ENCODE peak calls at places on chromosomes 5 and 9, in ten cellular contexts. J is HFF-Myc; F is bronchial epithelial cell; G is IMR-90; K is AG04450; H is astrocyte of the spinal cord; M is left ventricle myocardium inferior; S is fibroblast of lung; T is HL-60; W is CD8-positive, alpha-beta T cell. Y is an unnamed sample.

GRCh38 chr9:13974891-13975290 is 339.1 kb downstream of the NFIB start:
- DNase-seq in J (no peak), F (no peak), G (no peak), K (no peak), H (peak; percentile 51), M (no peak), S (peak; percentile 16), T (no peak), W (no peak), Y (no peak)

GRCh38 chr9:136201609-136202448 is 3.1 kb downstream of the LHX3 start:
- DNase-seq in J (no peak), F (no peak), G (no peak), K (no peak), H (no peak), M (no peak), S (peak; percentile 20), T (no peak), W (no peak), Y (no peak)

GRCh38 chr5:143733635-143734341 is 78.2 kb upstream of the HMHB1 start:
- DNase-seq in J (no peak), F (peak; percentile 8), G (peak; percentile 73), K (no peak), H (peak; percentile 28), M (no peak), S (peak; percentile 74), T (no peak), W (no peak), Y (peak; percentile 65)

GRCh38 chr5:143775258-143775657 is 36.7 kb upstream of the HMHB1 start:
- DNase-seq in J (peak; percentile 11), F (peak; percentile 72), G (peak; percentile 75), K (no peak), H (peak; percentile 49), M (no peak), S (peak; percentile 70), T (peak; percentile 54), W (no peak), Y (no peak)

GRCh38 chr9:99385814-99386279 is 163.8 kb downstream of the SEC61B start:
- DNase-seq in J (peak; percentile 24), F (peak; percentile 63), G (peak; percentile 52), K (no peak), H (no peak), M (peak; percentile 37), S (peak; percentile 44), T (no peak), W (no peak), Y (peak; percentile 57)

GRCh38 chr9:72858089-72858912 is 94.6 kb downstream of the ALDH1A1 start:
- DNase-seq in J (no peak), F (no peak), G (no peak), K (no peak), H (no peak), M (no peak), S (peak; percentile 30), T (no peak), W (no peak), Y (no peak)

GRCh38 chr5:77635073-77635472 is 3.4 kb downstream of the OTP start:
- DNase-seq in J (no peak), F (no peak), G (no peak), K (no peak), H (no peak), M (no peak), S (no peak), T (no peak), W (no peak), Y (no peak)

GRCh38 chr9:131885144-131885609 is 145.3 kb upstream of the RAPGEF1 start:
- DNase-seq in J (peak; percentile 9), F (no peak), G (no peak), K (no peak), H (no peak), M (no peak), S (no peak), T (no peak), W (no peak), Y (no peak)

GRCh38 chr9:93304574-93305496 is 120.9 kb downstream of the WNK2 start:
- DNase-seq in J (peak; percentile 7), F (peak; percentile 24), G (peak; percentile 41), K (no peak), H (peak; percentile 55), M (peak; percentile 50), S (peak; percentile 40), T (peak; percentile 38), W (peak; percentile 48), Y (no peak)

GRCh38 chr5:7374186-7374585 is 21.8 kb upstream of the ADCY2 start:
- DNase-seq in J (no peak), F (no peak), G (no peak), K (no peak), H (no peak), M (no peak), S (no peak), T (no peak), W (no peak), Y (no peak)

DNA sequence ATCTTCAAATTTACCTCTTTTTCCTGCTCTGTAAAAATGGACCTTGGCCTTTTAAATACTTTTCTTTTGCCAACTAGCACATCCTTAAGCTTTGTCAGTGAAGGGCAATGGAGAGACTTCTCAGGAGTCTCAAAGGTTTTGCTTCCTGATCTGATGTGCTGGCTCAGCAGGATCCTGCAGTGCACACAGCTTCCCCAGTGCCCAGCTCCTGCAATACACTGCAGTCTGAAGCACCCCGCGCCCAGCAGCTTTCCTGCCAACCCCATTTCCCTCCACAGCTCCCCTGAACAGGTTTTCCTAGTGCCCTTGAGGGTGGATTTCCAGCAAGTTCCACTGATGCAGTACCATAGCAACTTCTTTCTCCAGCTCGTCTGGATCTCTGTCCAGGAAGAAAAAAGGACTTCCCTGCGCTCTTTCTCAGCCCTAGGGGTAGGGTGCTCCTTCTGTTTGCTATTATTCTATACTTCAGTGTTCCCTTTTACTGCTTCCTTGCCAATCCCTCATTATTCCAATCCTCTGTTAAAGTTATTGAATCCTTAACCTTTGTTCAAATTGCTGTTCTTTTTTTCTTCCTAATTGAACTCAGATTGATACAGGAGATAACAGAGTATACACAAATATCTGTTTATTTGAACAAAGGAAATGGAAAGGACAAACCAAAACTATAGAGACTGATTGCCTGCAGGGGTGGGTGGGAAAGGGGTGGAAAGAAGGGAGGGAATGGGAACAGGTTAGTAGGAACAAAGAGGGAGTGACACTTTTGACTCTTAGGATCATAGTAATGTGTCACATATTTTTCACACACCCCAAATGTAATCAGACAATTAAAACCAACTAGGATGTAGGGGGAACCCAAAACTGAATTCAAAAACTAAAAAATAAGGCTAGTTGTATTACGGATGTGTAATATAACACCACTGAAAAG is 8.5 kb downstream of the SNAPC3 start:
- DNase-seq in J (no peak), F (no peak), G (no peak), K (no peak), H (no peak), M (no peak), S (no peak), T (no peak), W (no peak), Y (no peak)
- H3K4me3 ChIP-seq in J (no peak overlapping the region), F (no peak overlapping the region), G (no peak overlapping the region), K (no peak overlapping the region), H (no peak overlapping the region), M (no peak overlapping the region), S (no peak overlapping the region), T (no peak overlapping the region), W (no peak overlapping the region), Y (no peak overlapping the region)

DNA sequence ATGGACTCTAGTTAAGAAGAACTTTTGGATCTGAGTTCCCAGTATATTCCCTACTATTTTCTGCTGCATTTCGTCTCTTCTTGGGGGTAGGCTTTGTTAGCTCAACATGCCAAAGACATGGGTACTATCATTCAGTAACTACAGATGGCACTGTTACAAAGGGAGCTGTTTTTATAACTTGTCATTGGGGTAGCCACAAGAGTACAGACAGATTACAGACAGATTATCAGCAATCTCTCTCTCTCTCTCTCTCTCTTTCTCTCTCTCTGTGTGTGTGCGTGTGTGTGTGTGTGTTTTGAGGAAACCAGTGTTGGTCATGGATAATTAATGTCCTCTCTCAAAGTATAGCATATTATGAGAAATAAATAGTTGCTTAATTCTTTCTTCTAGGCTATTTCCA is 116.1 kb downstream of the WDR70 start:
- DNase-seq in J (no peak), F (peak; percentile 27), G (peak; percentile 39), K (no peak), H (peak; percentile 59), M (no peak), S (peak; percentile 69), T (no peak), W (no peak), Y (no peak)
- TF ChIP-seq CTCF in J (peak; percentile 4), F (no peak), G (peak; percentile 32), K (peak; percentile 10), H (peak; percentile 29), M (peak; percentile 20), S (no peak), T (no peak), W (no peak), Y (peak; percentile 23)

DNA sequence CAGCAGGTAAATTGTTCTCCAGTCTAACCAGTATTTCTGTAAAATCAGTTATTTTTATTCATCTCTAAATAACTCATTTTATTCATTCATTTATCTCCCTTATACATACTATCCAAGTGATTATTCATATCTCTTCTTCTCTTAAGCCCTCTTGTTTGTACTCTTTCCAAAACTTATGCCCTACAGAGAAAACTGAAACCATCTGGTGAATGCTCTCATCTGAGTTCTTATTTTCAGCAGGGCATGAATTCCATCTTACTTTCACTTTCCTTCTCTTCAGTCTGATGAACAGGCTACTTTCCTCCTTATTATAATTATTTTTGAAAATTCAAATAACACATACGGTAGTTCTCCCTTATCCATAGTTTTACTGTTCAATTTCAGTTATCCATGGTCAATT is 97.3 kb downstream of the SLC44A1 start:
- DNase-seq in J (peak; percentile 5), F (no peak), G (peak; percentile 56), K (no peak), H (peak; percentile 60), M (no peak), S (peak; percentile 23), T (no peak), W (no peak), Y (peak; percentile 9)
- H3K4me3 ChIP-seq in J (no peak overlapping the region), F (no peak overlapping the region), G (no peak overlapping the region), K (no peak overlapping the region), H (no peak overlapping the region), M (peak overlapping the region; percentile 5), S (peak overlapping the region; percentile 35), T (no peak overlapping the region), W (no peak overlapping the region), Y (no peak overlapping the region)

GRCh38 chr5:141345327-141345726 is 1.7 kb downstream of the PCDHGA3 start:
- DNase-seq in J (no peak), F (no peak), G (no peak), K (no peak), H (no peak), M (no peak), S (no peak), T (no peak), W (no peak), Y (no peak)

GRCh38 chr5:141343953-141344463 is 379 bp downstream of the PCDHGA3 start:
- DNase-seq in J (no peak), F (no peak), G (no peak), K (no peak), H (no peak), M (no peak), S (no peak), T (no peak), W (no peak), Y (no peak)

GRCh38 chr5:141338538-141339306 is at the start of gene PCDHGA2:
- DNase-seq in J (no peak), F (peak; percentile 38), G (peak; percentile 66), K (no peak), H (peak; percentile 67), M (no peak), S (peak; percentile 48), T (no peak), W (no peak), Y (no peak)

GRCh38 chr5:141342773-141343172 is 856 bp upstream of the PCDHGA3 start:
- DNase-seq in J (no peak), F (no peak), G (no peak), K (no peak), H (no peak), M (no peak), S (no peak), T (no peak), W (no peak), Y (no peak)

GRCh38 chr5:141343242-141343952 is at the start of gene PCDHGA3:
- DNase-seq in J (no peak), F (peak; percentile 29), G (peak; percentile 71), K (no peak), H (peak; percentile 62), M (no peak), S (peak; percentile 65), T (peak; percentile 9), W (no peak), Y (no peak)
- TF ChIP-seq CTCF in J (peak; percentile 37), F (peak; percentile 30), G (peak; percentile 57), K (no peak), H (peak; percentile 49), M (peak; percentile 72), S (peak; percentile 38), T (peak; percentile 10), W (no peak), Y (peak; percentile 42)